ENCODE peak calls at places on chromosomes 2 and 18, in five cellular contexts. C is tibial artery, V is coronary artery, U is ascending aorta, D is astrocyte. R is an unnamed sample.
A peak's percentile ranks its signal among the peaks of the same experiment; 100 is the strongest.

GRCh38 chr18:77112161-77112801 is 20.3 kb downstream of the MBP start:
- DNase-seq in V (peak; percentile 74), D (no peak), U (peak; percentile 67), C (peak; percentile 73), R (no peak)

GRCh38 chr2:196601430-196602306 is 37.8 kb upstream of the CCDC150 start:
- DNase-seq in C (peak; percentile 78), U (peak; percentile 91), V (peak; percentile 81), D (peak; percentile 95), R (no peak)

GRCh38 chr2:70964596-70965386 is 13.6 kb upstream of the ANKRD53 start:
- DNase-seq in C (peak; percentile 80), U (peak; percentile 80), V (peak; percentile 79), D (peak; percentile 24), R (peak; percentile 93)

GRCh38 chr2:180225118-180225517 is 218.0 kb upstream of the CWC22 start:
- DNase-seq in V (no peak), C (no peak), U (no peak), D (no peak), R (no peak)

GRCh38 chr2:155846249-155846648 is 486.3 kb downstream of the NR4A2 start:
- DNase-seq in V (no peak), C (no peak), U (no peak), D (peak; percentile 25), R (no peak)

GRCh38 chr18:50429207-50429948 is 54.5 kb downstream of the SKA1 start:
- DNase-seq in U (no peak), V (no peak), C (no peak), D (no peak), R (peak; percentile 60)

GRCh38 chr2:156935611-156936010 is 321.9 kb upstream of the GALNT5 start:
- DNase-seq in C (no peak), U (no peak), D (peak; percentile 66), V (no peak), R (no peak)

GRCh38 chr2:128321421-128321775 is 2.7 kb upstream of the HS6ST1 start:
- DNase-seq in V (peak; percentile 79), C (peak; percentile 69), D (no peak), U (peak; percentile 66), R (peak; percentile 91)

GRCh38 chr2:195533771-195534642 is 123.0 kb upstream of the SLC39A10 start:
- DNase-seq in C (peak; percentile 93), V (peak; percentile 90), D (peak; percentile 95), U (peak; percentile 92), R (no peak)

GRCh38 chr2:107325983-107326786 is 440.2 kb upstream of the ST6GAL2 start:
- DNase-seq in C (no peak), D (peak; percentile 47), U (peak; percentile 68), V (no peak), R (no peak)

GRCh38 chr2:47005687-47006086 is 90.1 kb upstream of the MCFD2 start:
- DNase-seq in C (no peak), U (no peak), D (no peak), V (no peak), R (no peak)

GRCh38 chr2:201996006-201996405 is 37.6 kb upstream of the FZD7 start:
- DNase-seq in U (no peak), C (no peak), D (no peak), V (no peak), R (no peak)

GRCh38 chr18:61854578-61854977 is 38.2 kb downstream of the RNF152 start:
- DNase-seq in V (no peak), D (peak; percentile 78), U (no peak), C (no peak), R (no peak)

GRCh38 chr2:8059255-8059654 is 622.6 kb upstream of the ID2 start:
- DNase-seq in C (no peak), D (no peak), V (no peak), U (no peak), R (no peak)

GRCh38 chr2:68698567-68699377 is 35.8 kb upstream of the ARHGAP25 start:
- DNase-seq in C (no peak), U (no peak), D (no peak), V (no peak), R (peak; percentile 5)

GRCh38 chr18:77054606-77055428 is 77.8 kb downstream of the MBP start:
- DNase-seq in C (peak; percentile 87), V (peak; percentile 87), D (peak; percentile 75), U (peak; percentile 87), R (no peak)

GRCh38 chr2:192145496-192145895 is 49.2 kb downstream of the TMEFF2 start:
- DNase-seq in U (no peak), D (no peak), C (no peak), V (no peak), R (no peak)

GRCh38 chr18:35775887-35776286 is 194.3 kb downstream of the GALNT1 start:
- DNase-seq in C (no peak), D (peak; percentile 7), U (no peak), V (no peak), R (no peak)

GRCh38 chr2:102509749-102510148 is 36.7 kb downstream of the SLC9A4 start:
- DNase-seq in D (peak; percentile 43), V (no peak), U (no peak), C (no peak), R (no peak)

GRCh38 chr18:62781893-62782292 is 66.6 kb downstream of the PHLPP1 start:
- DNase-seq in D (peak; percentile 92), V (no peak), C (no peak), U (no peak), R (no peak)

GRCh38 chr2:85106489-85107180 is 26.6 kb upstream of the TCF7L1 start:
- DNase-seq in U (no peak), V (no peak), D (peak; percentile 77), C (no peak), R (no peak)

GRCh38 chr2:217479626-217480025 is 523.2 kb downstream of the TNS1 start:
- DNase-seq in C (no peak), D (no peak), V (no peak), U (no peak), R (no peak)

GRCh38 chr18:28904789-28905364 is 727.9 kb upstream of the CDH2 start:
- DNase-seq in U (no peak), D (no peak), V (no peak), C (no peak), R (no peak)

GRCh38 chr2:74512744-74513604 is 1.3 kb upstream of the TLX2 start:
- DNase-seq in C (no peak), V (no peak), U (no peak), D (no peak), R (no peak)

GRCh38 chr2:150752229-150752628 is 264.8 kb upstream of the RND3 start:
- DNase-seq in U (no peak), D (no peak), C (no peak), V (no peak), R (no peak)

GRCh38 chr18:73446502-73446901 is 578.7 kb upstream of the NETO1 start:
- DNase-seq in D (no peak), V (no peak), U (no peak), C (no peak), R (no peak)

GRCh38 chr2:236981710-236982485 is 103.8 kb upstream of the COPS8 start:
- DNase-seq in V (no peak), U (no peak), D (no peak), C (no peak), R (no peak)

GRCh38 chr2:44330801-44331200 is 30.5 kb downstream of the PREPL start:
- DNase-seq in U (no peak), D (no peak), V (no peak), C (no peak), R (no peak)

GRCh38 chr2:19785432-19785831 is 116.4 kb downstream of the TTC32 start:
- DNase-seq in U (peak; percentile 72), V (peak; percentile 28), D (peak; percentile 54), C (no peak), R (no peak)

GRCh38 chr2:200435379-200435778 is 74.5 kb downstream of the KCTD18 start:
- DNase-seq in U (no peak), D (peak; percentile 30), C (no peak), V (no peak), R (no peak)

GRCh38 chr18:49321800-49322461 is 138.5 kb downstream of the DYM start:
- DNase-seq in C (no peak), D (peak; percentile 64), V (no peak), U (no peak), R (no peak)

GRCh38 chr2:226474131-226474530 is 325.5 kb downstream of the IRS1 start:
- DNase-seq in C (no peak), U (no peak), V (no peak), D (no peak), R (no peak)

GRCh38 chr2:41496908-41497307 is 550.9 kb upstream of the PKDCC start:
- DNase-seq in D (no peak), V (no peak), U (no peak), C (no peak), R (no peak)

GRCh38 chr2:151040036-151040435 is 221.6 kb downstream of the RBM43 start:
- DNase-seq in V (no peak), D (peak; percentile 52), U (no peak), C (no peak), R (no peak)

DNA sequence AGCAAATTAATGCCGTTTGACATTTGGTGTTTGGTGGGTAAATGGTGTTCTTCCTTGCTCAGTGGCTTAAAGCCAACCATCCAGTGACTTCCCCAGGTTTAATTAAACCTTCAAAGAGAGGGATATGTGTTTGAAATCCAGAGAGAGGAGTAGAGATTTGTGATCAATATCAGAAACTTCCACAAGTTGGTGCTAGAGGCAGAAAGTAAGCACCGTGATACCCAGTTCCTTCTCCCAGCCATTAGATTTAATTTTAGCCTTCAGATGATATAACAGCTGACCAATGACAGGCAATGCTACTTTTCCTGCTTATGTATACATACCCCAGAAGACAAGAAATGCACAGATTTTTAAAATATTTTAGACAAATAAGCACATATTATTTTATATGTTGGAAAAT is 398.5 kb downstream of the CDH2 start:
- DNase-seq in V (no peak), C (no peak), U (no peak), D (peak; percentile 7), R (no peak)
- TF ChIP-seq CTCF in V (no peak), C (no peak), U (peak; percentile 23), D (peak; percentile 53), R (no peak)

GRCh38 chr18:31723998-31724711 is 36.5 kb downstream of the SLC25A52 start:
- DNase-seq in D (peak; percentile 3), C (peak; percentile 72), U (peak; percentile 65), V (no peak), R (no peak)
- H3K4me3 ChIP-seq in D (peak overlapping the region; percentile 53), C (peak overlapping the region; percentile 62), U (peak overlapping the region; percentile 76), V (peak overlapping the region; percentile 70), R (peak overlapping the region; percentile 56)

GRCh38 chr2:234981197-234982095 is 29.6 kb downstream of the SH3BP4 start:
- DNase-seq in V (peak; percentile 89), U (peak; percentile 94), C (peak; percentile 86), D (peak; percentile 100), R (peak; percentile 93)
- TF ChIP-seq CTCF in V (no peak), U (no peak), C (no peak), D (no peak), R (no peak)

GRCh38 chr2:38598991-38599295 is 3.8 kb downstream of the HNRNPLL start:
- DNase-seq in C (no peak), D (no peak), U (no peak), V (no peak), R (no peak)

GRCh38 chr2:38600242-38600891 is 2.4 kb downstream of the HNRNPLL start:
- DNase-seq in C (no peak), V (no peak), U (no peak), D (no peak), R (no peak)

GRCh38 chr2:38598200-38598990 is 4.3 kb downstream of the HNRNPLL start:
- DNase-seq in D (no peak), U (no peak), C (no peak), V (no peak), R (no peak)

GRCh38 chr2:38601061-38601460 is 1.7 kb downstream of the HNRNPLL start:
- DNase-seq in D (no peak), C (no peak), U (no peak), V (no peak), R (no peak)

GRCh38 chr2:38599706-38600105 is 3.0 kb downstream of the HNRNPLL start:
- DNase-seq in C (no peak), V (no peak), D (no peak), U (no peak), R (no peak)
- H3K4me3 ChIP-seq in C (peak overlapping the region; percentile 74), V (peak overlapping the region; percentile 90), D (peak overlapping the region; percentile 71), U (peak overlapping the region; percentile 90), R (peak overlapping the region; percentile 76)

R was measured in esophagus muscularis mucosa.